ENCODE peak calls at places on chromosomes 7 and 10, in seven cellular contexts. Z is mesenchymal stem cell, A is endodermal cell, Q is astrocyte, T is PC-3, B is HCT116, E is SK-N-SH. Y is an unnamed sample.

GRCh38 chr10:110399163-110400094 is 94.7 kb upstream of the SMNDC1 start:
- DNase-seq in B (peak; percentile 95), E (no peak), Q (peak; percentile 99), A (no peak), Z (peak; percentile 91), T (peak; percentile 96), Y (no peak)

GRCh38 chr10:77041636-77042258 is 595.9 kb downstream of the KCNMA1 start:
- DNase-seq in E (peak; percentile 61), B (no peak), T (no peak), Z (no peak), Q (no peak), A (no peak), Y (peak; percentile 80)

GRCh38 chr7:27714831-27715444 is 25.0 kb upstream of the TAX1BP1 start:
- DNase-seq in E (no peak), T (peak; percentile 29), A (no peak), Z (no peak), B (no peak), Q (peak; percentile 64), Y (no peak)

GRCh38 chr7:72307566-72307965 is 104.6 kb downstream of the CALN1 start:
- DNase-seq in T (no peak), Z (no peak), A (no peak), Q (no peak), E (no peak), B (no peak), Y (no peak)

GRCh38 chr10:74929197-74929596 is 102.8 kb downstream of the KAT6B start:
- DNase-seq in T (peak; percentile 98), Q (peak; percentile 73), Z (peak; percentile 28), A (no peak), B (no peak), E (no peak), Y (no peak)

GRCh38 chr7:137967143-137968018 is 34.5 kb downstream of the CREB3L2 start:
- DNase-seq in Q (peak; percentile 88), E (no peak), T (peak; percentile 40), B (no peak), A (peak; percentile 77), Z (peak; percentile 68), Y (no peak)

GRCh38 chr7:90708841-90709317 is 112.8 kb downstream of the CDK14 start:
- DNase-seq in T (peak; percentile 67), Q (peak; percentile 19), A (peak; percentile 81), B (peak; percentile 38), E (no peak), Z (peak; percentile 30), Y (peak; percentile 6)

GRCh38 chr10:55410415-55410885 is 609.4 kb upstream of the PCDH15 start:
- DNase-seq in E (peak; percentile 51), Q (no peak), B (no peak), Z (peak; percentile 33), A (peak; percentile 61), T (peak; percentile 25), Y (no peak)

GRCh38 chr7:1151156-1151555 is 8.8 kb downstream of the ZFAND2A start:
- DNase-seq in Z (no peak), T (no peak), B (no peak), Q (no peak), A (no peak), E (no peak), Y (no peak)

GRCh38 chr10:43136995-43137700 is 1.1 kb upstream of the CSGALNACT2 start:
- DNase-seq in A (no peak), Z (no peak), E (no peak), B (no peak), Q (no peak), T (peak; percentile 22), Y (no peak)

GRCh38 chr10:97714401-97715258 is 1.1 kb downstream of the MARVELD1 start:
- DNase-seq in T (peak; percentile 53), B (no peak), Q (peak; percentile 71), A (peak; percentile 90), E (peak; percentile 80), Z (peak; percentile 80), Y (no peak)

GRCh38 chr10:114694735-114695134 is 36.7 kb upstream of the ABLIM1 start:
- DNase-seq in E (peak; percentile 41), B (peak; percentile 61), Z (peak; percentile 52), T (peak; percentile 26), A (peak; percentile 89), Q (no peak), Y (no peak)

GRCh38 chr7:116417593-116418345 is 81.8 kb upstream of the CAV2 start:
- DNase-seq in B (no peak), T (no peak), Q (no peak), E (no peak), Z (no peak), A (no peak), Y (no peak)

GRCh38 chr7:27156508-27156898 is at the start of gene HOXA7:
- DNase-seq in E (peak; percentile 56), Q (no peak), B (no peak), A (peak; percentile 90), T (no peak), Z (no peak), Y (peak; percentile 76)

GRCh38 chr10:96244354-96244753 is 27.0 kb downstream of the BLNK start:
- DNase-seq in Q (no peak), Z (no peak), A (no peak), T (no peak), B (no peak), E (no peak), Y (no peak)

GRCh38 chr10:17348111-17349008 is 106.0 kb downstream of the ST8SIA6 start:
- DNase-seq in Q (peak; percentile 90), Z (no peak), A (no peak), B (peak; percentile 83), E (peak; percentile 61), T (peak; percentile 86), Y (no peak)

GRCh38 chr7:157769870-157770213 is 433.0 kb downstream of the DNAJB6 start:
- DNase-seq in Z (no peak), E (no peak), T (no peak), A (no peak), Q (no peak), B (no peak), Y (no peak)

GRCh38 chr7:155375337-155376277 is 77.9 kb downstream of the INSIG1 start:
- DNase-seq in Q (peak; percentile 3), A (peak; percentile 69), Z (no peak), T (peak; percentile 15), E (no peak), B (no peak), Y (peak; percentile 70)

GRCh38 chr10:100339236-100339635 is 7.8 kb upstream of the SCD start:
- DNase-seq in B (no peak), Q (no peak), A (no peak), E (no peak), T (no peak), Z (no peak), Y (no peak)

GRCh38 chr10:480498-480927 is 209.0 kb downstream of the DIP2C start:
- DNase-seq in E (no peak), T (no peak), Q (no peak), B (no peak), A (peak; percentile 28), Z (no peak), Y (no peak)

GRCh38 chr7:29622335-29623265 is 59.0 kb downstream of the PRR15 start:
- DNase-seq in B (peak; percentile 83), E (peak; percentile 36), T (peak; percentile 94), Q (peak; percentile 93), A (no peak), Z (peak; percentile 74), Y (no peak)
- H3K9ac ChIP-seq in B (no peak overlapping the region), E (peak overlapping the region; percentile 3), T (peak overlapping the region; percentile 56), Q (peak overlapping the region; percentile 21), A (no peak overlapping the region), Z (no peak overlapping the region), Y (no peak overlapping the region)

GRCh38 chr10:121183241-121183640 is 332.1 kb downstream of the WDR11 start:
- DNase-seq in T (no peak), E (no peak), Z (no peak), A (no peak), Q (no peak), B (no peak), Y (no peak)

GRCh38 chr10:121189092-121189491 is 337.9 kb downstream of the WDR11 start:
- DNase-seq in T (no peak), E (no peak), Q (no peak), A (no peak), B (no peak), Z (no peak), Y (no peak)

GRCh38 chr10:121187375-121187774 is 336.2 kb downstream of the WDR11 start:
- DNase-seq in B (no peak), A (peak; percentile 67), Q (peak; percentile 12), Z (no peak), T (no peak), E (no peak), Y (no peak)

GRCh38 chr10:121185816-121186215 is 334.7 kb downstream of the WDR11 start:
- DNase-seq in B (no peak), A (no peak), Q (no peak), E (no peak), Z (no peak), T (no peak), Y (no peak)

DNA sequence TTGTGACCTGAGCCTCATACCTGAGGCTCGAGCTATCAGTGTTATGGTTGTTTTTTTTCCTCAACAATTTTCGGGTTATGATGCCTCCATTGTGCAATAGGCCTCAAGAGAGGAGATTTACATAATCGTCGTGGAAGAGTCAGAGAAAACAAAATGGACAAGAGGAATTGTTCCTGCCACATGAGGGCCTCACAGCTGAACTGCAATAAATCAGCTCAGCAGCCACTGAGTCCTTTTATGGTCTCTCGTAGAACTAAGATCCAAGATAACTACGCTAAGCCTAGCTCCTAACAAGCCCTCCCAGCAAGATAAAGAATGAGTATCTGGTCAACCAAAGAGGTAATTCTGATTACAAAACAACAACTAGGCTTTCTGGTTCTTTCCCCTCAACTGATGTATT is 336.8 kb downstream of the WDR11 start:
- DNase-seq in E (no peak), Z (no peak), B (no peak), Q (no peak), T (no peak), A (no peak), Y (no peak)
- H3K9ac ChIP-seq in E (no peak overlapping the region), Z (no peak overlapping the region), B (no peak overlapping the region), Q (no peak overlapping the region), T (no peak overlapping the region), A (no peak overlapping the region), Y (no peak overlapping the region)

GRCh38 chr7:123423622-123424021 is 110.8 kb downstream of the IQUB start:
- DNase-seq in Z (no peak), A (no peak), Q (no peak), T (no peak), E (no peak), B (no peak), Y (no peak)
- H3K9ac ChIP-seq in Z (no peak overlapping the region), A (no peak overlapping the region), Q (no peak overlapping the region), T (no peak overlapping the region), E (no peak overlapping the region), B (no peak overlapping the region), Y (no peak overlapping the region)

GRCh38 chr7:140518370-140519006 is 39.2 kb upstream of the MKRN1 start:
- DNase-seq in B (no peak), E (peak; percentile 44), Z (no peak), Q (no peak), T (no peak), A (no peak), Y (no peak)

GRCh38 chr7:140521426-140521825 is 42.1 kb upstream of the MKRN1 start:
- DNase-seq in A (no peak), B (no peak), Z (no peak), E (no peak), T (no peak), Q (no peak), Y (no peak)

GRCh38 chr7:140517546-140518369 is 38.5 kb upstream of the MKRN1 start:
- DNase-seq in Z (peak; percentile 89), B (peak; percentile 86), T (peak; percentile 92), A (peak; percentile 99), Q (peak; percentile 70), E (peak; percentile 94), Y (peak; percentile 76)

DNA sequence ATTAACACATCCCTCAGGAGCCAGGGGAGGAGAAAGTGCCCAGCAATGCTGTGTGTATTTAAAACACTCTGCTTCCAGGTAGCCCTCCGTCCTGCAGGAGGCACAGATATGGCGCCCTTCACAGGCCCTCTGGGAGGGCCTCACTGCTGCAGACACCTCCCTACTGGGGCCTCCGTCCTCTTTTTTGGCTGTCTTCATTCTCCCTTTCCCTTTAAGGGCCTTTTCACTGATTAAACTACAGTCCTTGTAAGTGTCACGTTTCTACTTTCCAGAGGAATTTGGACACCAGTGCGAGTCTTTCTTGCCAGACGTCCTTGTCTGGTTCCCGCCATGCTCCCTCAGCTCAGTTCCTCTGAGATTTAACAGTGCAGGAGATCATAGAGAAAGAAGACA is 39.7 kb upstream of the MKRN1 start:
- DNase-seq in E (peak; percentile 12), B (no peak), Z (no peak), A (peak; percentile 69), T (no peak), Q (no peak), Y (no peak)
- H3K9ac ChIP-seq in E (no peak overlapping the region), B (no peak overlapping the region), Z (peak overlapping the region; percentile 71), A (no peak overlapping the region), T (no peak overlapping the region), Q (peak overlapping the region; percentile 4), Y (no peak overlapping the region)

Y was measured in DND-41.